ENCODE peak calls at places on chromosomes 3 and 15, in five cellular contexts. N, B, X, Q and M are unnamed samples.
A peak's percentile ranks its signal among the peaks of the same experiment; 100 is the strongest.

GRCh38 chr3:18436213-18436612 is 11.1 kb upstream of the SATB1 start:
- DNase-seq in Q (no peak), N (no peak), B (no peak), X (no peak), M (no peak)

GRCh38 chr3:158103131-158103955 is 2.9 kb downstream of the SHOX2 start:
- DNase-seq in X (no peak), B (no peak), Q (no peak), N (peak; percentile 38), M (peak; percentile 39)

GRCh38 chr3:169218314-169218983 is 445.1 kb downstream of the MECOM start:
- DNase-seq in Q (peak; percentile 62), B (peak; percentile 24), X (no peak), N (peak; percentile 52), M (peak; percentile 80)

GRCh38 chr15:77186518-77187095 is 115.7 kb upstream of the TSPAN3 start:
- DNase-seq in B (peak; percentile 42), Q (peak; percentile 52), N (no peak), X (peak; percentile 48), M (peak; percentile 18)

GRCh38 chr15:51281368-51281967 is 56.9 kb downstream of the CYP19A1 start:
- DNase-seq in X (peak; percentile 14), B (peak; percentile 65), Q (peak; percentile 76), N (peak; percentile 80), M (peak; percentile 69)

GRCh38 chr3:117820900-117821299 is 1111.3 kb downstream of the TUSC7 start:
- DNase-seq in X (no peak), B (peak; percentile 12), N (no peak), Q (no peak), M (no peak)

GRCh38 chr3:172038823-172039222 is 555 bp upstream of the FNDC3B start:
- DNase-seq in N (no peak), B (no peak), Q (no peak), X (no peak), M (no peak)

GRCh38 chr3:134348524-134348923 is 25.7 kb downstream of the AMOTL2 start:
- DNase-seq in N (peak; percentile 5), B (no peak), X (no peak), Q (no peak), M (peak; percentile 70)

GRCh38 chr15:83158393-83158792 is 49.2 kb downstream of the HDGFL3 start:
- DNase-seq in Q (no peak), X (no peak), N (no peak), B (no peak), M (peak; percentile 6)

GRCh38 chr3:110697961-110698360 is 373.7 kb upstream of the NECTIN3 start:
- DNase-seq in B (peak; percentile 42), X (no peak), Q (no peak), N (no peak), M (no peak)

DNA sequence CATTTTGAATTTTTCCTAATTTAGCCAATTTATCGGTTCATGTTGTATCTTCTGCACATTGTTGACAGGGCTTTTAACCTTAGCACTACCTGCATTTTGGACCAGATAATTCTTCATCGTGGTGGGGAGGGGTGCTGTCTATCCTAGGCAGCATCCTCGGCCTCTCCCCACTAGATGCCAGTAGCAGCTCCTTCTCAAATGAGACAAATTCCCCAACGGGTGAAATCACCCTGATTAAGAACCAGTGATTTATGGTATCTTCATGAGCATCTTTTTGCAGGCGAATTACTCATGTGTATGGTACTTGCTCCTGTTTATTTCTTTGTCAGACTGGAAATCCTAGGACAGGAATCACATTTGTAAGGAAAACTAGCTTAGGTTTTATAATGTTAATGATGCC is 68.0 kb downstream of the C3orf70 start:
- DNase-seq in X (no peak), B (no peak), Q (no peak), N (no peak), M (no peak)
- TF ChIP-seq CTCF in X (no peak), B (no peak), Q (no peak), N (no peak), M (no peak)

DNA sequence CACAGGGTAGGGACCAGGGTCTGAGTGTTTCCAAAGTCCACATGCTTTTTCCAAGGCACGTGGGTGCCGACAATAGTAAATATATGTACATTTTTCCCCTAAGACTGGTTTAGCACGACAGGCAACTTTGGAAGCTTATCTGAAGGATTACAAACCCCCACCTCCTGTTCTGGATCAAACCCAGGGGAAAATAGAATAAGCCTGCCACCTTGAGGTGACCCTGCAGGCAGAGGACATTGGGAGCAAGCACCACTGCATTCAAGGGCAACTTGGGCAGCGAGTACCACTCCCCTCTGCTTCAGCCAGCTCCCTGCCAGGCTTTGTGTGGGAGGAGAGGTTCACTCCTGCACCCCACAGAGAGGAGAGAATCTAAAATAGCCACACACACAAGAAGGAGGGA is 44.8 kb downstream of the KBTBD12 start:
- DNase-seq in N (peak; percentile 48), X (no peak), Q (peak; percentile 74), B (peak; percentile 37), M (peak; percentile 82)
- TF ChIP-seq CTCF in N (no peak), X (peak; percentile 52), Q (peak; percentile 50), B (peak; percentile 55), M (peak; percentile 67)

DNA sequence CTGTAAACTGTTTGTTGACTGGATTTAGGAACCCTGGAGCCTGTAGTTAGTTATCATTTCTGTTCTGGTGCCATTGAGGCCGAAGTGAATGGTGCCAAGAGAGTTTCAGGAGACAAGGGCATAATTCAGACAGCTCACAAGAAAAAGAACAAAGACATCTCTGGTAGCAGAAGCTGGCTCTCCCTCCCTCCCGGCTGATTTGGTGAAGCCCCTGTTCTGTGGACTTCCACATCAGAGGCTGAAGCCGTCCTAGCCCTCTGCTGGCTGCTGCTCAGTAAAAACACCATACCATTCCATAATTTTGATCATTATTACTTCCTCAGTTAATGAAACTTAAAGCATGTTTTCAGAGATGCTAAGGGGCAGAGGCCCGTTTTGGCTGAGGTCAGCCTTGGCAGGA is 381.2 kb upstream of the WNT5A start:
- DNase-seq in B (no peak), N (no peak), Q (no peak), X (peak; percentile 12), M (no peak)
- TF ChIP-seq CTCF in B (no peak), N (no peak), Q (no peak), X (peak; percentile 55), M (no peak)

GRCh38 chr15:40928975-40929729 is at the start of gene DLL4:
- DNase-seq in X (no peak), B (peak; percentile 73), N (peak; percentile 84), Q (peak; percentile 69), M (peak; percentile 36)
- TF ChIP-seq CTCF in X (no peak), B (no peak), N (no peak), Q (no peak), M (no peak)

DNA sequence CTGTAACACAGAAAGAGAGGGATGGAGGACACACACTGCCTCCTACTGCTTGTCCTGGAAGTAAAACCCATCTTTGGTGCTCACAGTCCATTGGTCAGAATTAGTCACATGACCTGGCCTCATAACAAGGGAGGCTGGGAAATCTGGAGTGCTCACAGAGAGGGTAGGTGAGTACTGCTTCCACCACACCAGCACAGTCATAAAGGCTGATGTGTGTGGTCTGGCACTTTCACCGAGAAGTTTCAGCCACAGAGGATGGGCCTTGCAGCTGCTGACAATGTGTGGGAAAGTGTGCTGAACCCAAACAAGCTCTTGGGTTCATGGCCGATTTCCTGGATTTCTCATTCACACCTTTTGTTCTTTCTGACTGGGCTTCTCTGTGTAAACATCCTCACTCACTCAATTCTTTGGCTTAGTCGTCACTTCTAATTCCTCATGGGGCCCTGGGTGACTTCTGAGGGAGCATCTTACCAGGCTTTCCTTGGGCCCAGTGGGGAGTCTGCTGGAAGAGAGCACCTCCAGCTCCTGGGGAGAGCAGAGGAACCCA is 100.7 kb downstream of the ASB7 start:
- DNase-seq in B (peak; percentile 41), Q (no peak), N (no peak), X (peak; percentile 10), M (no peak)
- TF ChIP-seq CTCF in B (no peak), Q (no peak), N (no peak), X (no peak), M (no peak)